ENCODE peak calls at places on chromosomes 12 and 14, in ten cellular contexts. One of them, this sample, is unnamed. For H3K4me1 and H3K27me3, the result is how much of the 10 kb centered on the place peaks cover.

GRCh38 chr12:56115329-56115728 is 1.1 kb upstream of the RPL41 start:
- DNase-seq in testis: no peak
- DNase-seq in uterus: no peak
- DNase-seq in transverse colon: no peak
- DNase-seq in esophagus muscularis mucosa: no peak
- DNase-seq in upper lobe of right lung: no peak
- DNase-seq in tibial artery: no peak
- DNase-seq in naive thymus-derived CD4-positive, alpha-beta T cell: no peak
- DNase-seq in right atrium auricular region: no peak
- DNase-seq in suprapubic skin: no peak
- DNase-seq in this sample: no peak

GRCh38 chr12:622420-622819 is 40.8 kb downstream of the NINJ2 start:
- DNase-seq in esophagus muscularis mucosa: no peak
- DNase-seq in transverse colon: no peak
- DNase-seq in testis: no peak
- DNase-seq in suprapubic skin: no peak
- DNase-seq in tibial artery: no peak
- DNase-seq in upper lobe of right lung: no peak
- DNase-seq in uterus: no peak
- DNase-seq in right atrium auricular region: no peak
- DNase-seq in naive thymus-derived CD4-positive, alpha-beta T cell: no peak
- DNase-seq in this sample: peak

GRCh38 chr14:69043007-69043444 is 63.9 kb upstream of the ACTN1 start:
- DNase-seq in uterus: peak
- DNase-seq in upper lobe of right lung: peak
- DNase-seq in testis: peak
- DNase-seq in transverse colon: peak
- DNase-seq in right atrium auricular region: no peak
- DNase-seq in naive thymus-derived CD4-positive, alpha-beta T cell: no peak
- DNase-seq in tibial artery: peak
- DNase-seq in esophagus muscularis mucosa: no peak
- DNase-seq in suprapubic skin: no peak
- DNase-seq in this sample: no peak

GRCh38 chr12:15928870-15929571 is 17.9 kb downstream of the DERA start:
- DNase-seq in tibial artery: no peak
- DNase-seq in suprapubic skin: no peak
- DNase-seq in testis: peak
- DNase-seq in right atrium auricular region: no peak
- DNase-seq in upper lobe of right lung: no peak
- DNase-seq in uterus: no peak
- DNase-seq in naive thymus-derived CD4-positive, alpha-beta T cell: no peak
- DNase-seq in transverse colon: no peak
- DNase-seq in esophagus muscularis mucosa: no peak
- DNase-seq in this sample: no peak

GRCh38 chr12:95634622-95635621 is 83.6 kb upstream of the USP44 start:
- DNase-seq in naive thymus-derived CD4-positive, alpha-beta T cell: no peak
- DNase-seq in uterus: no peak
- DNase-seq in tibial artery: no peak
- DNase-seq in upper lobe of right lung: no peak
- DNase-seq in suprapubic skin: no peak
- DNase-seq in testis: no peak
- DNase-seq in right atrium auricular region: no peak
- DNase-seq in transverse colon: peak
- DNase-seq in esophagus muscularis mucosa: no peak
- DNase-seq in this sample: no peak

GRCh38 chr12:49624919-49625577 is 1.7 kb downstream of the PRPF40B start:
- DNase-seq in upper lobe of right lung: no peak
- DNase-seq in naive thymus-derived CD4-positive, alpha-beta T cell: peak
- DNase-seq in testis: no peak
- DNase-seq in esophagus muscularis mucosa: no peak
- DNase-seq in transverse colon: no peak
- DNase-seq in right atrium auricular region: no peak
- DNase-seq in suprapubic skin: no peak
- DNase-seq in tibial artery: no peak
- DNase-seq in uterus: no peak
- DNase-seq in this sample: no peak

GRCh38 chr14:37230551-37231194 is 32.9 kb downstream of the MIPOL1 start:
- DNase-seq in transverse colon: no peak
- DNase-seq in right atrium auricular region: no peak
- DNase-seq in tibial artery: no peak
- DNase-seq in upper lobe of right lung: no peak
- DNase-seq in naive thymus-derived CD4-positive, alpha-beta T cell: peak
- DNase-seq in suprapubic skin: no peak
- DNase-seq in esophagus muscularis mucosa: no peak
- DNase-seq in testis: peak
- DNase-seq in uterus: no peak
- DNase-seq in this sample: peak

GRCh38 chr14:64758025-64758521 is 53.8 kb downstream of the PLEKHG3 start:
- DNase-seq in uterus: peak
- DNase-seq in esophagus muscularis mucosa: no peak
- DNase-seq in testis: no peak
- DNase-seq in upper lobe of right lung: no peak
- DNase-seq in suprapubic skin: no peak
- DNase-seq in tibial artery: peak
- DNase-seq in naive thymus-derived CD4-positive, alpha-beta T cell: no peak
- DNase-seq in right atrium auricular region: no peak
- DNase-seq in transverse colon: peak
- DNase-seq in this sample: no peak

GRCh38 chr12:92905811-92906554 is 23.1 kb downstream of the EEA1 start:
- DNase-seq in testis: no peak
- DNase-seq in uterus: no peak
- DNase-seq in suprapubic skin: no peak
- DNase-seq in naive thymus-derived CD4-positive, alpha-beta T cell: no peak
- DNase-seq in esophagus muscularis mucosa: no peak
- DNase-seq in tibial artery: no peak
- DNase-seq in transverse colon: no peak
- DNase-seq in upper lobe of right lung: no peak
- DNase-seq in right atrium auricular region: no peak
- DNase-seq in this sample: no peak

GRCh38 chr12:18651525-18651924 is 86.3 kb downstream of the PLCZ1 start:
- DNase-seq in testis: no peak
- DNase-seq in esophagus muscularis mucosa: no peak
- DNase-seq in upper lobe of right lung: no peak
- DNase-seq in right atrium auricular region: no peak
- DNase-seq in tibial artery: no peak
- DNase-seq in uterus: no peak
- DNase-seq in suprapubic skin: no peak
- DNase-seq in transverse colon: no peak
- DNase-seq in naive thymus-derived CD4-positive, alpha-beta T cell: no peak
- DNase-seq in this sample: no peak

GRCh38 chr12:52873513-52873831 is 24.7 kb upstream of the KRT78 start:
- DNase-seq in naive thymus-derived CD4-positive, alpha-beta T cell: no peak
- DNase-seq in uterus: no peak
- DNase-seq in testis: no peak
- DNase-seq in tibial artery: no peak
- DNase-seq in upper lobe of right lung: no peak
- DNase-seq in right atrium auricular region: no peak
- DNase-seq in esophagus muscularis mucosa: no peak
- DNase-seq in transverse colon: no peak
- DNase-seq in suprapubic skin: no peak
- DNase-seq in this sample: no peak

GRCh38 chr12:52872644-52873384 is 24.0 kb upstream of the KRT78 start:
- DNase-seq in transverse colon: peak
- DNase-seq in uterus: no peak
- DNase-seq in testis: no peak
- DNase-seq in upper lobe of right lung: no peak
- DNase-seq in suprapubic skin: no peak
- DNase-seq in tibial artery: no peak
- DNase-seq in right atrium auricular region: no peak
- DNase-seq in esophagus muscularis mucosa: no peak
- DNase-seq in naive thymus-derived CD4-positive, alpha-beta T cell: no peak
- DNase-seq in this sample: no peak

GRCh38 chr12:52873832-52874572 is 25.2 kb upstream of the KRT78 start:
- DNase-seq in naive thymus-derived CD4-positive, alpha-beta T cell: peak
- DNase-seq in esophagus muscularis mucosa: peak
- DNase-seq in right atrium auricular region: peak
- DNase-seq in upper lobe of right lung: peak
- DNase-seq in suprapubic skin: peak
- DNase-seq in tibial artery: peak
- DNase-seq in testis: peak
- DNase-seq in transverse colon: peak
- DNase-seq in uterus: peak
- DNase-seq in this sample: no peak

GRCh38 chr12:52876371-52876770 is 27.6 kb upstream of the KRT78 start:
- DNase-seq in testis: no peak
- DNase-seq in uterus: no peak
- DNase-seq in naive thymus-derived CD4-positive, alpha-beta T cell: no peak
- DNase-seq in upper lobe of right lung: peak
- DNase-seq in esophagus muscularis mucosa: no peak
- DNase-seq in transverse colon: peak
- DNase-seq in tibial artery: no peak
- DNase-seq in right atrium auricular region: no peak
- DNase-seq in suprapubic skin: no peak
- DNase-seq in this sample: no peak

GRCh38 chr12:52874573-52875435 is 26.0 kb upstream of the KRT78 start:
- DNase-seq in right atrium auricular region: no peak
- DNase-seq in tibial artery: no peak
- DNase-seq in upper lobe of right lung: no peak
- DNase-seq in esophagus muscularis mucosa: no peak
- DNase-seq in uterus: no peak
- DNase-seq in transverse colon: no peak
- DNase-seq in suprapubic skin: no peak
- DNase-seq in naive thymus-derived CD4-positive, alpha-beta T cell: no peak
- DNase-seq in testis: no peak
- DNase-seq in this sample: no peak
- H3K4me1 ChIP-seq in right atrium auricular region: under half
- H3K4me1 ChIP-seq in tibial artery: under half
- H3K4me1 ChIP-seq in upper lobe of right lung: under half
- H3K4me1 ChIP-seq in esophagus muscularis mucosa: under half
- H3K4me1 ChIP-seq in uterus: under half
- H3K4me1 ChIP-seq in transverse colon: under half
- H3K4me1 ChIP-seq in suprapubic skin: half or more
- H3K4me1 ChIP-seq in naive thymus-derived CD4-positive, alpha-beta T cell: under half
- H3K4me1 ChIP-seq in testis: under half
- H3K4me1 ChIP-seq in this sample: under half

DNA sequence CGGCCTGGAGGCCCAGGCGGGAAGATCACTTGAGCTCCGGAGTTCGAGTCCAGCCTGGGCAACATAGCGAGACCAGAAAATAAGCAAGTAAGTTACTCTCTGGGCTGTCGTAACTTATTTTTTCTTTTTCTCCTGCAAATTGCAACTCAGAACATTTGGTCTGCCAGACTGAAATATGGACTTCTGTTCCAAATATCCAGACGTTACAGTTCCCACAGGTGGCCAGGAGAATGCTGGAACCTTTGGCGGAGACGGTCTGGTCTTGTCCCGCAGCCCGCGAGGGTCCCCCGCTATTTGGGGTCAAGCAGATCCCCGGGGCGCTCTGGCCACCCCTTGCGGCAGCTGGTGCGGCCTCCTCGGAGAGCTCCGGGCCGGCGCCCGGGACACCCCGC is 488 bp upstream of the PLEKHH1 start:
- DNase-seq in upper lobe of right lung: no peak
- DNase-seq in naive thymus-derived CD4-positive, alpha-beta T cell: no peak
- DNase-seq in tibial artery: no peak
- DNase-seq in testis: no peak
- DNase-seq in suprapubic skin: no peak
- DNase-seq in esophagus muscularis mucosa: no peak
- DNase-seq in transverse colon: no peak
- DNase-seq in uterus: no peak
- DNase-seq in right atrium auricular region: no peak
- DNase-seq in this sample: no peak
- H3K27ac ChIP-seq in upper lobe of right lung: peak
- H3K27ac ChIP-seq in naive thymus-derived CD4-positive, alpha-beta T cell: no peak
- H3K27ac ChIP-seq in tibial artery: peak
- H3K27ac ChIP-seq in testis: peak
- H3K27ac ChIP-seq in suprapubic skin: peak
- H3K27ac ChIP-seq in esophagus muscularis mucosa: peak
- H3K27ac ChIP-seq in transverse colon: peak
- H3K27ac ChIP-seq in uterus: peak
- H3K27ac ChIP-seq in right atrium auricular region: peak
- H3K27ac ChIP-seq in this sample: no peak

GRCh38 chr12:114679942-114680341 is 4.0 kb downstream of the TBX3 start:
- DNase-seq in transverse colon: no peak
- DNase-seq in naive thymus-derived CD4-positive, alpha-beta T cell: no peak
- DNase-seq in right atrium auricular region: no peak
- DNase-seq in tibial artery: no peak
- DNase-seq in suprapubic skin: no peak
- DNase-seq in testis: no peak
- DNase-seq in uterus: no peak
- DNase-seq in upper lobe of right lung: no peak
- DNase-seq in esophagus muscularis mucosa: no peak
- DNase-seq in this sample: no peak

GRCh38 chr12:114678028-114678427 is 5.9 kb downstream of the TBX3 start:
- DNase-seq in upper lobe of right lung: no peak
- DNase-seq in transverse colon: no peak
- DNase-seq in tibial artery: no peak
- DNase-seq in testis: no peak
- DNase-seq in uterus: no peak
- DNase-seq in esophagus muscularis mucosa: no peak
- DNase-seq in right atrium auricular region: no peak
- DNase-seq in suprapubic skin: no peak
- DNase-seq in naive thymus-derived CD4-positive, alpha-beta T cell: no peak
- DNase-seq in this sample: no peak

GRCh38 chr12:114680498-114681148 is 3.4 kb downstream of the TBX3 start:
- DNase-seq in right atrium auricular region: no peak
- DNase-seq in transverse colon: no peak
- DNase-seq in suprapubic skin: no peak
- DNase-seq in tibial artery: no peak
- DNase-seq in naive thymus-derived CD4-positive, alpha-beta T cell: no peak
- DNase-seq in upper lobe of right lung: no peak
- DNase-seq in testis: no peak
- DNase-seq in esophagus muscularis mucosa: no peak
- DNase-seq in uterus: no peak
- DNase-seq in this sample: no peak

GRCh38 chr12:114678718-114679117 is 5.3 kb downstream of the TBX3 start:
- DNase-seq in naive thymus-derived CD4-positive, alpha-beta T cell: no peak
- DNase-seq in esophagus muscularis mucosa: no peak
- DNase-seq in testis: no peak
- DNase-seq in upper lobe of right lung: no peak
- DNase-seq in tibial artery: no peak
- DNase-seq in right atrium auricular region: no peak
- DNase-seq in transverse colon: no peak
- DNase-seq in suprapubic skin: no peak
- DNase-seq in uterus: no peak
- DNase-seq in this sample: no peak

DNA sequence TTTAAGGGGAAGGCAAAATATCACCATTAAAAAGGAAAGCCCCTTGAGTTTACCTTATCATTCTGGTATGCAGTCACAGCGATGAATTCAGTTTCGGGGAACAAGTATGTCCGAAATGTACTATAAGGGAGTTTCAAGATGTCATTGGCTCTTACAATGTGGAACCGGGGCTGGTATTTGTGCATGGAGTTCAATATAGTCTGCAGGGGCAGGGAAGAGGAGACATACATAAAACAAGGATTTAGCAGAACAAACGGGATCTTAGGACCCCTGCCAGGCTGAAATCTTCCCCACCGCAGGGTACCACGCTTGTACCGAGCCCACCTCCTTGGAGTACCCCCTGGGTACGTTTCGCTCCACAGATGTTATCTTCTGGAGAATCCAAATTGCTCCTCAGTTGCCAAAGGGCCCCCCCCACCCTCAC is 4.5 kb downstream of the TBX3 start:
- DNase-seq in right atrium auricular region: no peak
- DNase-seq in tibial artery: no peak
- DNase-seq in testis: no peak
- DNase-seq in naive thymus-derived CD4-positive, alpha-beta T cell: no peak
- DNase-seq in transverse colon: no peak
- DNase-seq in esophagus muscularis mucosa: no peak
- DNase-seq in uterus: no peak
- DNase-seq in suprapubic skin: no peak
- DNase-seq in upper lobe of right lung: no peak
- DNase-seq in this sample: no peak
- H3K27me3 ChIP-seq in right atrium auricular region: under half
- H3K27me3 ChIP-seq in tibial artery: under half
- H3K27me3 ChIP-seq in testis: under half
- H3K27me3 ChIP-seq in naive thymus-derived CD4-positive, alpha-beta T cell: under half
- H3K27me3 ChIP-seq in transverse colon: under half
- H3K27me3 ChIP-seq in esophagus muscularis mucosa: under half
- H3K27me3 ChIP-seq in uterus: under half
- H3K27me3 ChIP-seq in suprapubic skin: under half
- H3K27me3 ChIP-seq in upper lobe of right lung: under half
- H3K27me3 ChIP-seq in this sample: under half

GRCh38 chr14:61927015-61927414 is 164.8 kb downstream of the SNAPC1 start:
- DNase-seq in right atrium auricular region: no peak
- DNase-seq in transverse colon: no peak
- DNase-seq in upper lobe of right lung: no peak
- DNase-seq in tibial artery: no peak
- DNase-seq in testis: no peak
- DNase-seq in uterus: no peak
- DNase-seq in suprapubic skin: no peak
- DNase-seq in esophagus muscularis mucosa: no peak
- DNase-seq in naive thymus-derived CD4-positive, alpha-beta T cell: no peak
- DNase-seq in this sample: no peak
- H3K4me1 ChIP-seq in right atrium auricular region: under half
- H3K4me1 ChIP-seq in transverse colon: under half
- H3K4me1 ChIP-seq in upper lobe of right lung: under half
- H3K4me1 ChIP-seq in tibial artery: under half
- H3K4me1 ChIP-seq in testis: under half
- H3K4me1 ChIP-seq in uterus: under half
- H3K4me1 ChIP-seq in suprapubic skin: under half
- H3K4me1 ChIP-seq in esophagus muscularis mucosa: under half
- H3K4me1 ChIP-seq in naive thymus-derived CD4-positive, alpha-beta T cell: under half
- H3K4me1 ChIP-seq in this sample: under half